ENCODE peak calls at places on chromosomes 16 and 17, in six cellular contexts. A, S, O, W, X and K are unnamed samples.

GRCh38 chr16:86979984-86980553 is 337.1 kb downstream of the C16orf95 start:
- DNase-seq in A (no peak), W (no peak), O (no peak), X (no peak), S (no peak), K (no peak)

GRCh38 chr16:86019446-86020047 is 120.6 kb downstream of the IRF8 start:
- DNase-seq in O (peak; percentile 60), X (no peak), A (no peak), S (no peak), W (no peak), K (no peak)

GRCh38 chr17:16915752-16916556 is 56.0 kb downstream of the TNFRSF13B start:
- DNase-seq in A (peak; percentile 38), O (peak; percentile 70), S (peak; percentile 40), X (no peak), W (no peak), K (no peak)

GRCh38 chr17:60076811-60077210 is 1.9 kb downstream of the HEATR6 start:
- DNase-seq in A (no peak), X (no peak), S (no peak), W (no peak), O (no peak), K (no peak)

GRCh38 chr17:82098169-82098938 is at the start of gene FASN:
- DNase-seq in S (peak; percentile 96), A (peak; percentile 93), X (peak; percentile 95), W (peak; percentile 79), O (peak; percentile 99), K (peak; percentile 97)

GRCh38 chr17:1002771-1003555 is 6.0 kb downstream of the TIMM22 start:
- DNase-seq in A (no peak), W (no peak), S (no peak), O (no peak), X (no peak), K (peak; percentile 53)

GRCh38 chr17:68491864-68492263 is 20.4 kb upstream of the PRKAR1A start:
- DNase-seq in X (peak; percentile 29), O (no peak), W (no peak), A (peak; percentile 24), S (peak; percentile 40), K (peak; percentile 64)

GRCh38 chr16:75580-76501 is 2.2 kb upstream of the MPG start:
- DNase-seq in A (peak; percentile 86), W (no peak), S (peak; percentile 88), O (peak; percentile 54), X (peak; percentile 80), K (peak; percentile 92)

GRCh38 chr16:3971706-3972105 is 91.2 kb upstream of the CREBBP start:
- DNase-seq in X (no peak), A (no peak), O (no peak), S (no peak), W (no peak), K (no peak)

GRCh38 chr17:69916761-69917160 is 158.3 kb upstream of the KCNJ16 start:
- DNase-seq in S (no peak), A (no peak), O (peak; percentile 20), W (no peak), X (no peak), K (no peak)

GRCh38 chr16:84199861-84200260 is 8.9 kb downstream of the ADAD2 start:
- DNase-seq in O (no peak), W (no peak), S (no peak), X (no peak), A (peak; percentile 29), K (peak; percentile 70)

GRCh38 chr16:10895053-10895946 is 18.3 kb downstream of the CIITA start:
- DNase-seq in S (peak; percentile 54), A (peak; percentile 41), X (peak; percentile 49), O (peak; percentile 90), W (no peak), K (peak; percentile 54)

GRCh38 chr16:79601092-79601977 is 798 bp upstream of the MAF start:
- DNase-seq in O (peak; percentile 62), W (no peak), X (peak; percentile 42), A (peak; percentile 41), S (peak; percentile 67), K (peak; percentile 75)

GRCh38 chr17:31211352-31212012 is 85.6 kb downstream of the OMG start:
- DNase-seq in O (no peak), X (no peak), A (no peak), S (no peak), W (no peak), K (no peak)

GRCh38 chr17:78342438-78343098 is 17.3 kb downstream of the SOCS3 start:
- DNase-seq in A (peak; percentile 66), W (peak; percentile 64), X (peak; percentile 72), O (no peak), S (peak; percentile 63), K (peak; percentile 85)

GRCh38 chr16:65414284-65414984 is 292.6 kb upstream of the CDH11 start:
- DNase-seq in S (no peak), O (no peak), W (no peak), A (no peak), X (no peak), K (no peak)

GRCh38 chr17:78973196-78973595 is 6.5 kb downstream of the LGALS3BP start:
- DNase-seq in A (no peak), W (no peak), O (peak; percentile 67), X (no peak), S (no peak), K (no peak)

GRCh38 chr17:41667280-41668008 is 21.2 kb upstream of the EIF1 start:
- DNase-seq in X (no peak), A (no peak), W (no peak), O (no peak), S (no peak), K (no peak)
- H3K9me3 ChIP-seq in X (no peaks in the 10 kb centered on the region), A (no peaks in the 10 kb centered on the region), W (no peaks in the 10 kb centered on the region), O (no peaks in the 10 kb centered on the region), S (no peaks in the 10 kb centered on the region), K (no peaks in the 10 kb centered on the region)

DNA sequence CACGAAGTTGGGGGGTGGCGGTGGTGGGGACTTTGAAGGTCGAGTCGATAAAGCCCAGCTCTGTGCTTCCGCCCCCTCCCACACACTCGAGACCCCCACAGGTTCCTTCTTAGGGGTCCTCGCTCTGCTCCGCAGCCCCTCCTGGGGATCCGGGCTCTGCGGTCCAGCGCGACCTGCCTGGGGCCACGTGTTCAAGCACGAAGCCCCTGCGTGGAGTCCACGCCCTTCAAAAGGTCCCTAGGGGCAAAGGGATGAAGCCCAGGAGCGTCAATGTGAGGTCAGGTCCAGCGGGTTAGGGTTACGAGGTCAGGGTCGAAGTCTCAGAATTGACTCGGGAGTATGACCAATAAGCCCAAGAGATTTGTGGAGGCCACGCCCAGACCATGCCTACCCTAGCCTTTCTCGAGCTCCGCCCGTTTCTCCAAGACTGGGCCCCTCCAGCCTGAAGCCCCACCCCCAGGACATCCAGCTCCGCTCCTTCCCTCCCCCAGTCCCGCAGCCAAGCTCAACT is 786 bp upstream of the CACNA1G start:
- DNase-seq in W (peak; percentile 38), A (peak; percentile 39), S (peak; percentile 42), X (peak; percentile 43), O (peak; percentile 88), K (no peak)
- H3K4me3 ChIP-seq in W (peak overlapping the region; percentile 75), A (peak overlapping the region; percentile 64), S (peak overlapping the region; percentile 70), X (peak overlapping the region; percentile 38), O (peak overlapping the region; percentile 86), K (peak overlapping the region; percentile 64)

GRCh38 chr16:35788381-35788780 is 2329.0 kb downstream of the TP53TG3F start:
- DNase-seq in W (no peak), O (no peak), X (no peak), S (no peak), A (no peak), K (no peak)
- H3K9me3 ChIP-seq in W (no peaks in the 10 kb centered on the region), O (peaks cover 45% of the 10 kb centered on the region), X (peaks cover 20% of the 10 kb centered on the region), S (peaks cover 14% of the 10 kb centered on the region), A (no peaks in the 10 kb centered on the region), K (peaks cover 7% of the 10 kb centered on the region)

DNA sequence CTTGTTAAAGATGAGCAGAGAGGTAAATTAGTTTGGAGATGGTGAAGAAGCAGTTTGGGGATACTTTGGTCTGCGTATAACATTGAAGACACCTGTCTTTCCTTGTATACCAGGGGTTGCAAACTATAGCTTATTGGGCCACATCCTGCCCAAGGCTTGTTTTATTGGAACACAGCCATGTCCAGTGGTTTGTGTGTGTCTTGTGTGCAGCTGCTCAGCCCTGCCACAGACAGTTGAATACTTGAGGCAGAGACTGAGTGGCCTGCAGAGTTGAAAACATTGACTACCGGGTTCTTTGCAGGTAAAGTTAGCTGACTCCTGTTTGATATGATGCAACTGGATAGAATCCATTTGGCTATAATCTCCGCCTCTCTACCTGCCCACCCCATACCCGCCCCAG is 224.4 kb downstream of the PRKCA start:
- DNase-seq in S (no peak), X (no peak), A (no peak), O (no peak), W (no peak), K (no peak)
- H3K4me3 ChIP-seq in S (no peak overlapping the region), X (no peak overlapping the region), A (no peak overlapping the region), O (no peak overlapping the region), W (no peak overlapping the region), K (no peak overlapping the region)

GRCh38 chr16:62755938-62756337 is 719.7 kb upstream of the CDH8 start:
- DNase-seq in A (no peak), O (no peak), S (no peak), X (no peak), W (no peak), K (no peak)
- H3K9me3 ChIP-seq in A (no peaks in the 10 kb centered on the region), O (no peaks in the 10 kb centered on the region), S (no peaks in the 10 kb centered on the region), X (no peaks in the 10 kb centered on the region), W (no peaks in the 10 kb centered on the region), K (no peaks in the 10 kb centered on the region)

DNA sequence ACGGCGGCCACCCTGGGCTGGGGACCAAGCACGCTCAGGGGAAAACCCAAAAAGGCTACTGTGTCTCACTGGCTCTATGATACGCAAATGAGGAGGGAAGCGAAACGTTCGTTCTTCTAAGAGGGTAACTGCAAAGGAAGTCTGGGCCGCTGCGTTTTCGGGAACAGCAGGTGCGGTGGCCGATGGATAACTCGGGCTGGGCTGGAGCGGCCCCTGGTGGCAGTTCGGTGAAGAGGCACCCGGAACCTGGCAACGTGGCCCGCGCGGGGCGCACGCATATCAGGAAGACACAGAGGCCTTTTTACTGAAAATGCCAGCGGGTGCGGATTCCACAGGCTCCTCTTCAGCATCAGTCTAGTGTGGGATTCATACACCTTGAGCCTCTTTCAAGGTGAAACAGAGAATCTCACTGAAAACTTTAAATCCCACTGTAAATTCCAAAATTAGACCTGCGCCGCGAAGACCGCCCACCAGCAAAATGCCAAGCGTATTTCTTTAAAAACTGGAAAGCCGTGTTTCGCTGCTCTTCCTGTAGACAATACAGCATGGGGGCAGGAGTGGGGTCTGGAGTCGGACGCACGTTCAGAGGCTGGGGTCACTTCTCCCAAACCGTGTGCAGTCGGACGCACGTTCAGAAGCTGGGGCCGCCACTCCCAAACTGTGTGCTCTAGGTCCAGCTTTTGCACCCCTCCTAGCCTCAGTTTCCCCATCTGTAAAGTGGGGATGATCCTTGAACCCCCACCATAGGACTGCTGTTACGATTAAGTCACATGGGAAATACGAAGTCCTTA is 44.4 kb upstream of the METTL9 start:
- DNase-seq in O (peak; percentile 95), S (peak; percentile 90), X (peak; percentile 87), W (peak; percentile 63), A (peak; percentile 87), K (peak; percentile 96)
- H3K4me3 ChIP-seq in O (peak overlapping the region; percentile 17), S (peak overlapping the region; percentile 41), X (no peak overlapping the region), W (peak overlapping the region; percentile 62), A (no peak overlapping the region), K (peak overlapping the region; percentile 36)